ENCODE peak calls at places on chromosomes 16 and 17, in five cellular contexts. Z is Peyer's patch; Y is CD4-positive, CD25-positive, alpha-beta regulatory T cell; U is cardiac muscle cell; X is Panc1. F is an unnamed sample. For H3K4me1, the result is how much of the 10 kb centered on the place peaks cover.

GRCh38 chr17:74201250-74201649 is 2.2 kb upstream of the RPL38 start:
- DNase-seq in Z (no peak), Y (no peak), U (no peak), X (no peak), F (no peak)

GRCh38 chr17:57356722-57357391 is 100.5 kb downstream of the MSI2 start:
- DNase-seq in Z (no peak), Y (no peak), U (no peak), X (no peak), F (no peak)

GRCh38 chr17:48909796-48910195 is 1.6 kb downstream of the UBE2Z start:
- DNase-seq in Z (no peak), Y (no peak), U (no peak), X (no peak), F (no peak)

GRCh38 chr17:43014946-43015519 is 7.2 kb downstream of the VAT1 start:
- DNase-seq in Z (no peak), Y (no peak), U (no peak), X (no peak), F (no peak)

GRCh38 chr17:83179378-83179777 is 100.0 kb downstream of the METRNL start:
- DNase-seq in Z (peak), Y (no peak), U (no peak), X (no peak), F (no peak)

GRCh38 chr17:73342057-73342522 is 30.3 kb upstream of the CDC42EP4 start:
- DNase-seq in Z (peak), Y (no peak), U (peak), X (no peak), F (no peak)

GRCh38 chr16:89958068-89958467 is 9.5 kb downstream of the DEF8 start:
- DNase-seq in Z (no peak), Y (no peak), U (peak), X (no peak), F (no peak)

GRCh38 chr17:50917418-50917743 is 51.2 kb upstream of the TOB1 start:
- DNase-seq in Z (no peak), Y (no peak), U (no peak), X (no peak), F (no peak)

GRCh38 chr17:7803981-7804380 is 30.0 kb upstream of the KDM6B start:
- DNase-seq in Z (no peak), Y (no peak), U (no peak), X (no peak), F (no peak)

GRCh38 chr16:4450921-4451619 is 23.4 kb downstream of the NMRAL1 start:
- DNase-seq in Z (no peak), Y (no peak), U (no peak), X (no peak), F (no peak)

GRCh38 chr17:40827746-40828453 is 5.5 kb upstream of the KRT10 start:
- DNase-seq in Z (no peak), Y (no peak), U (peak), X (no peak), F (no peak)

GRCh38 chr17:29216856-29217255 is 29.8 kb upstream of the CRYBA1 start:
- DNase-seq in Z (no peak), Y (no peak), U (no peak), X (no peak), F (no peak)

GRCh38 chr16:81429045-81429521 is 15.5 kb upstream of the CMIP start:
- DNase-seq in Z (peak), Y (peak), U (peak), X (no peak), F (no peak)

GRCh38 chr17:79685121-79685520 is 45.6 kb upstream of the ENPP7 start:
- DNase-seq in Z (no peak), Y (no peak), U (no peak), X (no peak), F (no peak)

GRCh38 chr17:41492351-41492750 is 2.6 kb upstream of the KRT36 start:
- DNase-seq in Z (no peak), Y (no peak), U (no peak), X (no peak), F (no peak)

GRCh38 chr17:39244016-39244599 is 18.4 kb upstream of the STAC2 start:
- DNase-seq in Z (peak), Y (no peak), U (no peak), X (no peak), F (no peak)

GRCh38 chr16:66250686-66251405 is 115.6 kb upstream of the CDH5 start:
- DNase-seq in Z (peak), Y (no peak), U (no peak), X (no peak), F (no peak)

GRCh38 chr16:23679274-23679985 is 741 bp downstream of the PLK1 start:
- DNase-seq in Z (no peak), Y (no peak), U (peak), X (no peak), F (no peak)

GRCh38 chr17:76146053-76146875 is 5.2 kb upstream of the FOXJ1 start:
- DNase-seq in Z (no peak), Y (no peak), U (no peak), X (no peak), F (no peak)
- H3K4me3 ChIP-seq in Z (no peak), Y (peak), U (no peak), X (no peak), F (no peak)

DNA sequence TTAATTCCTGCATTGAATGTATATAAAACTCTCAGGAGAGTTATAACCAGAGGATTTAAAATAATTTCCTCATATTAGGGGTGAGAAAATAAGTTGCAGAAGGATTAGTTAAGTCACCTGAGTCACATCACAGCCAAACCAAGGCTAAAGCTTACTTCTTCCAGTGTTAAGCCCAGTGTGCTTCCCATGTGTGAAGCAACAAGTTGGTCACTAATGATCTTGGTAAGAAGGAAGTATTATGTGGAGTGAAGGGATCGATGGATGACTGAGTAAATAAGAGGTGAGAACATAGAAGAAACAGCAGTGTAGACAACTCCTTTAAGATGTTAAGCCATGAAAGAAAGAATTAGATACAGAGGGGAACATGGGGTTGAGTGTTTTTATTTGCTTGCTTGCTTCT is 20.6 kb downstream of the ESRP2 start:
- DNase-seq in Z (no peak), Y (no peak), U (no peak), X (no peak), F (no peak)
- H3K27ac ChIP-seq in Z (no peak), Y (no peak), U (no peak), X (no peak), F (no peak)

DNA sequence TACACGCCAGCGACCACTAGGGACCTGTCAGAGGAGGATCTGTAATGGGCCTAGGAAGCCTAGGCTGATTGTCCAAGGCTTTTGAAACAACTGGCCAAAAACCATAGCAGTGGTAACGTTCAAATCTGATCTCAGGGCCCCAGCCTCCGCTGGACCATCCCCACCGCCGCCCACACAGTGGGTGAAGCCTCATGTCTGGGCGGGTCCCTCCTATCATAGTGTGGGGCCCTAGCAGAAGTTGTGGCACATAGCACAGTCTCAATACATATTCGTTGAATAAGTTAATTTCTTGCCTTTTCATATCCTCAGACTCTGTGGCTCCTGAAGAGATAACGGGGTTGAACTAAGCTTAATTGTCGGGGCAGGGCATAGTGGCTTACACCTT is 818 bp downstream of the DPH1 start:
- DNase-seq in Z (no peak), Y (no peak), U (no peak), X (no peak), F (no peak)
- H3K4me1 ChIP-seq in Z (under half), Y (under half), U (under half), X (under half), F (under half)

GRCh38 chr17:66966529-66967418 is 2.3 kb downstream of the CACNG4 start:
- DNase-seq in Z (no peak), Y (no peak), U (no peak), X (no peak), F (no peak)
- H3K4me3 ChIP-seq in Z (no peak), Y (no peak), U (peak), X (peak), F (no peak)

GRCh38 chr16:56547120-56547948 is 17.5 kb upstream of the MT4 start:
- DNase-seq in Z (no peak), Y (peak), U (peak), X (no peak), F (peak)

GRCh38 chr16:56554441-56554840 is 10.4 kb upstream of the MT4 start:
- DNase-seq in Z (no peak), Y (no peak), U (no peak), X (no peak), F (no peak)

GRCh38 chr16:56547949-56548567 is 16.8 kb upstream of the MT4 start:
- DNase-seq in Z (no peak), Y (no peak), U (no peak), X (no peak), F (no peak)

GRCh38 chr16:56551796-56552738 is 12.8 kb upstream of the MT4 start:
- DNase-seq in Z (no peak), Y (no peak), U (peak), X (no peak), F (no peak)

DNA sequence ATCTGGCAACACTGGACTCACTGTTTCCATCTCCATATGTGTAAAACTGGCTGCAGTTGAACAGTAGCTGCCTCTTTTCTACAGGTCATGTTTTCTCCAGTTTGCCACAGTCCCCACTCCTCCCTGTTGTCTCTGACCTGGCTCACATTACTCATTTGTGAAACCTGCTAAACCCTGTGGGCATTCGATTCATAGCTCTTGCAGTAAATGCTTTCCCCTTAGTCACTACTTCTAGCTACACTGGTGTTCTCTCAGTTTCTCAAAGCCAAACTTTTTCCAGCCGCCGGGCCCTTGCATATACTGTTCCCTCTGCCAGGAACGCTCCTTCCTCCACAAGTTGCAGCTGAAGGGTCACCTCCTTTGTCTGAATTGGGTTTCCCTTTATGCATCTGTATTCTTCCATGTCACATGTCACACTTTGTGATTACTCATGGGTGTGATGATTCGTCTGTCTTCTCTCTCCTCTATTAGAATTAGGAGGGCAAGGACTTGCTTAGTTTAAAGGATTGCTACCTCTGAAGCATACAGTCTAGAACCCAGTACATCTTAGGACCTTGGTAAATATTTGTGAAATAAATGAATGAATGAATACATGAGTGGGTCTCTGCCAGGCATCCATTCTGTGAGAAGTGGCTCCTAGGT is 15.0 kb upstream of the MT4 start:
- DNase-seq in Z (no peak), Y (no peak), U (no peak), X (no peak), F (no peak)
- H3K27ac ChIP-seq in Z (no peak), Y (no peak), U (no peak), X (no peak), F (no peak)

DNA sequence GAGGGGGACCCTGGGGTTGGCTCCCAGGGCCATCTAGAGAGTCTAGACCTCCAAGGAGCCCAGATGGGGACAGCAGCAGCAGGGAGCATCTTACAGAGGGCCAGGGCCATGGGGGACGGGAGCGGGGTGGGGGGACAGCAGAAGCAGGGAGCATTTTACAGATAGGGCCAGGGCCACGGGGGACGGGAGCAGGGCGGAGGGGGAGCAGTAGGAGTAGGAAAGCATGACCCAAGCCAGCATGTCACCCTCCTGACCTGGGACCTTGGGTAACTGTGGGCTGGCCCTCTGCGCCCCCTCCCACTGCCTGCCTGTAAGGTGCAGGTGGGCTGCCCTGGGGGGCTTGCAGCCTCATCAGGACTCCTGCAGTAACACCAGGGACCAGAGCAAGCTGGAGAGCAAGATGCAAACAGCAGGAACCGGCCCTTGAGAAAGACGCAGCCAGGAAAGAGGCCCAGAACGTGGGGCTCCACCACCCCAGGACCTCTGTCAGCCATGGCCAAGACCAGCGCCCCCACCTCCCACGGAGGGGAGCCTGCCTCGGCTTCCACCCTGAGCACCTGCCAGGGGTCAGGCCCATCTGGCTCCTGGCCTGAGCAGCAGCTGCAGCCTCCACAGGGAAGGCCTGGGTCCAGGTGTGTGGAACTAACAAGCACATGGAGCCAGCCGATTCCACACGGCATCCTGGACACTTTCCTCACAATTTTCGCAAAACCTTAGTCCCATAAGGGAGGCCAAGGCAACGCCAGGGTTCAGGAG is 2.4 kb downstream of the ZNF598 start:
- DNase-seq in Z (no peak), Y (no peak), U (no peak), X (no peak), F (no peak)
- H3K4me1 ChIP-seq in Z (under half), Y (under half), U (under half), X (under half), F (under half)

F was measured in iPS DF 6.9.